ENCODE peak calls at places on chromosome 14, in ten cellular contexts. J is upper lobe of right lung; U is cardiac muscle cell; F is NCI-H460; W is AG10803; H is iPS DF 6.9; G is pancreas; X is nephron progenitor cell; S is stimulated activated naive CD4-positive, alpha-beta T cell treated with Interleukin-2 at 50 U/mL for 16 hours; O is NCI-H1694 treated with DMSO at 0.1 percent for 48 hours. C is an unnamed sample.
A peak's percentile ranks its signal among the peaks of the same experiment; 100 is the strongest.

GRCh38 chr14:98154254-98154653 is 1117.7 kb downstream of the BCL11B start:
- DNase-seq in U (no peak), W (no peak), G (no peak), S (no peak), X (no peak), F (no peak), O (no peak), H (no peak), J (no peak), C (no peak)

GRCh38 chr14:103730490-103731035 is 15.0 kb downstream of the ZFYVE21 start:
- DNase-seq in U (no peak), J (no peak), G (peak; percentile 92), O (peak; percentile 44), F (no peak), S (no peak), X (no peak), H (no peak), W (no peak), C (peak; percentile 51)

GRCh38 chr14:46048127-46048526 is 603.5 kb downstream of the RPL10L start:
- DNase-seq in H (peak; percentile 50), X (peak; percentile 43), F (peak; percentile 25), W (peak; percentile 3), U (peak; percentile 9), J (no peak), S (no peak), G (peak; percentile 11), O (no peak), C (no peak)

GRCh38 chr14:33796356-33796755 is 154.5 kb downstream of the EGLN3 start:
- DNase-seq in J (no peak), U (peak; percentile 29), O (no peak), X (no peak), F (no peak), S (no peak), G (no peak), W (peak; percentile 15), H (no peak), C (no peak)

GRCh38 chr14:95196826-95197497 is 39.6 kb upstream of the DICER1 start:
- DNase-seq in W (no peak), X (no peak), F (no peak), G (no peak), H (no peak), J (no peak), S (no peak), O (no peak), U (no peak), C (no peak)

GRCh38 chr14:23457587-23458445 is 11.7 kb upstream of the NGDN start:
- DNase-seq in W (no peak), X (no peak), S (no peak), G (no peak), J (no peak), O (no peak), H (no peak), U (no peak), F (no peak), C (no peak)

GRCh38 chr14:105413542-105413886 is 6.1 kb upstream of the MTA1 start:
- DNase-seq in W (no peak), O (no peak), S (no peak), F (no peak), X (no peak), H (no peak), G (no peak), J (no peak), U (no peak), C (peak; percentile 65)

GRCh38 chr14:72523397-72524157 is 370.3 kb downstream of the DPF3 start:
- DNase-seq in G (no peak), W (peak; percentile 63), F (no peak), O (no peak), X (no peak), U (peak; percentile 92), J (no peak), H (no peak), S (no peak), C (no peak)

GRCh38 chr14:77200406-77200985 is 18.9 kb downstream of the TMEM63C start:
- DNase-seq in G (no peak), U (no peak), F (no peak), W (no peak), J (no peak), X (no peak), S (no peak), H (no peak), O (peak; percentile 97), C (no peak)

GRCh38 chr14:71070169-71070568 is 162.9 kb downstream of the PCNX1 start:
- DNase-seq in H (no peak), S (no peak), O (no peak), X (no peak), G (no peak), F (no peak), J (no peak), W (no peak), U (peak; percentile 5), C (no peak)

GRCh38 chr14:41505491-41505890 is 101.2 kb upstream of the LRFN5 start:
- DNase-seq in U (no peak), J (no peak), W (no peak), F (no peak), S (no peak), G (no peak), O (no peak), X (no peak), H (no peak), C (no peak)

GRCh38 chr14:77000340-77001235 is 27.9 kb downstream of the IRF2BPL start:
- DNase-seq in H (no peak), S (no peak), U (peak; percentile 64), O (peak; percentile 60), G (peak; percentile 10), J (no peak), F (no peak), X (peak; percentile 62), W (peak; percentile 79), C (peak; percentile 66)

GRCh38 chr14:75301666-75302325 is 23.2 kb downstream of the FOS start:
- DNase-seq in G (no peak), J (peak; percentile 84), X (no peak), F (no peak), H (no peak), U (peak; percentile 94), O (no peak), S (peak; percentile 38), W (peak; percentile 23), C (no peak)

GRCh38 chr14:59044707-59045106 is 143.8 kb upstream of the DAAM1 start:
- DNase-seq in F (no peak), U (peak; percentile 3), J (no peak), G (no peak), H (no peak), W (no peak), X (no peak), O (no peak), S (no peak), C (no peak)

GRCh38 chr14:36070056-36071043 is 106.2 kb downstream of the PTCSC3 start:
- DNase-seq in J (peak; percentile 84), G (peak; percentile 80), X (peak; percentile 75), W (peak; percentile 71), S (no peak), U (peak; percentile 71), H (peak; percentile 48), O (peak; percentile 71), F (peak; percentile 62), C (peak; percentile 58)

GRCh38 chr14:74793506-74794155 is 30.5 kb downstream of the YLPM1 start:
- DNase-seq in G (no peak), U (peak; percentile 25), H (no peak), F (no peak), O (no peak), J (no peak), S (no peak), X (no peak), W (peak; percentile 17), C (no peak)

GRCh38 chr14:58796636-58797429 is 159.1 kb downstream of the DACT1 start:
- DNase-seq in U (no peak), W (no peak), O (no peak), G (no peak), S (no peak), H (no peak), X (peak; percentile 33), F (no peak), J (no peak), C (no peak)

GRCh38 chr14:33210304-33210703 is 271.6 kb downstream of the NPAS3 start:
- DNase-seq in S (no peak), H (peak; percentile 11), U (peak; percentile 38), W (peak; percentile 15), X (peak; percentile 71), O (no peak), F (no peak), J (no peak), G (no peak), C (no peak)

GRCh38 chr14:104694991-104695659 is 5.7 kb downstream of the INF2 start:
- DNase-seq in S (peak; percentile 19), U (no peak), X (no peak), H (no peak), W (no peak), F (no peak), O (no peak), J (no peak), G (no peak), C (no peak)

C was measured in G401.